ENCODE peak calls at places on chromosome 12, in four cellular contexts. O is SHP77 treated with DMSO at 0.1 percent for 48 hours, X is AG04450, M is NCI-H1417. J is an unnamed sample.

GRCh38 chr12:66931091-66931490 is 252.2 kb upstream of the GRIP1 start:
- DNase-seq in O (no peak), X (no peak), M (no peak), J (no peak)

GRCh38 chr12:58502236-58502635 is 418.1 kb downstream of the LRIG3 start:
- DNase-seq in O (peak), X (no peak), M (peak), J (peak)

GRCh38 chr12:111412830-111413441 is 7.2 kb downstream of the SH2B3 start:
- DNase-seq in O (no peak), X (no peak), M (no peak), J (no peak)

GRCh38 chr12:7666595-7666994 is 887 bp upstream of the APOBEC1 start:
- DNase-seq in O (no peak), X (no peak), M (no peak), J (no peak)

GRCh38 chr12:37547611-37548010 is 769.0 kb upstream of the ALG10B start:
- DNase-seq in O (no peak), X (no peak), M (no peak), J (peak)

GRCh38 chr12:53944209-53944608 is 5.6 kb downstream of the HOXC13 start:
- DNase-seq in O (no peak), X (no peak), M (no peak), J (no peak)

GRCh38 chr12:28708918-28709371 is 440.1 kb upstream of the FAR2 start:
- DNase-seq in O (no peak), X (peak), M (no peak), J (no peak)

GRCh38 chr12:12902036-12902435 is 10.7 kb downstream of the GPRC5A start:
- DNase-seq in O (no peak), X (no peak), M (no peak), J (no peak)

GRCh38 chr12:90959538-90960139 is 4.7 kb upstream of the CCER1 start:
- DNase-seq in O (peak), X (no peak), M (peak), J (peak)

GRCh38 chr12:120402217-120402616 is 33.3 kb upstream of the MSI1 start:
- DNase-seq in O (no peak), X (no peak), M (no peak), J (no peak)

GRCh38 chr12:108653082-108653516 is 19.4 kb upstream of the SELPLG start:
- DNase-seq in O (no peak), X (no peak), M (no peak), J (peak)

GRCh38 chr12:124732275-124733075 is 131.2 kb downstream of the SCARB1 start:
- DNase-seq in O (no peak), X (no peak), M (no peak), J (no peak)

GRCh38 chr12:9149372-9149771 is 33.7 kb upstream of the A2M start:
- DNase-seq in O (no peak), X (no peak), M (no peak), J (no peak)

GRCh38 chr12:116910645-116911449 is at the start of gene FBXW8:
- DNase-seq in O (peak), X (peak), M (peak), J (peak)

GRCh38 chr12:64679487-64679983 is 69.2 kb downstream of the RASSF3 start:
- DNase-seq in O (peak), X (no peak), M (no peak), J (no peak)

GRCh38 chr12:38417101-38417500 is 100.5 kb downstream of the ALG10B start:
- DNase-seq in O (no peak), X (no peak), M (no peak), J (no peak)

GRCh38 chr12:28955921-28956320 is 193.2 kb upstream of the FAR2 start:
- DNase-seq in O (no peak), X (no peak), M (no peak), J (no peak)

GRCh38 chr12:843609-844008 is 91.2 kb downstream of the WNK1 start:
- DNase-seq in O (no peak), X (peak), M (no peak), J (no peak)

GRCh38 chr12:12924169-12924568 is 27.8 kb downstream of the GPRC5D start:
- DNase-seq in O (no peak), X (no peak), M (no peak), J (no peak)

GRCh38 chr12:56922032-56922431 is 12.2 kb downstream of the SDR9C7 start:
- DNase-seq in O (no peak), X (no peak), M (no peak), J (no peak)

GRCh38 chr12:44347145-44347544 is 511.3 kb downstream of the TMEM117 start:
- DNase-seq in O (no peak), X (no peak), M (no peak), J (no peak)

GRCh38 chr12:31591308-31591901 is 469 bp upstream of the DENND5B start:
- DNase-seq in O (peak), X (no peak), M (peak), J (no peak)

GRCh38 chr12:23576372-23576771 is 373.1 kb downstream of the SOX5 start:
- DNase-seq in O (no peak), X (no peak), M (no peak), J (no peak)

GRCh38 chr12:41509655-41510054 is 321.5 kb downstream of the PDZRN4 start:
- DNase-seq in O (no peak), X (no peak), M (no peak), J (no peak)

J was measured in NCI-H1105.